ENCODE peak calls at places on chromosomes 3 and 15, in four cellular contexts. T, V, Z and K are unnamed samples.

GRCh38 chr3:186938716-186939115 is 8.4 kb downstream of the ST6GAL1 start:
- DNase-seq in Z (no peak), T (no peak), V (no peak), K (no peak)

GRCh38 chr15:60740787-60741354 is 261.9 kb upstream of the ICE2 start:
- DNase-seq in T (peak; percentile 17), Z (no peak), V (no peak), K (no peak)

GRCh38 chr3:66602237-66602636 is 101.4 kb upstream of the LRIG1 start:
- DNase-seq in V (no peak), Z (no peak), T (no peak), K (no peak)

GRCh38 chr15:93037341-93038063 is 51.5 kb downstream of the RGMA start:
- DNase-seq in T (no peak), Z (no peak), V (peak; percentile 58), K (no peak)

GRCh38 chr15:40029979-40030893 is 8.7 kb downstream of the SRP14 start:
- DNase-seq in T (no peak), Z (peak; percentile 38), V (no peak), K (no peak)

GRCh38 chr15:93837450-93837849 is 393.9 kb upstream of the MCTP2 start:
- DNase-seq in V (no peak), T (no peak), Z (no peak), K (no peak)

GRCh38 chr3:146092230-146092629 is 68.8 kb downstream of the PLOD2 start:
- DNase-seq in Z (no peak), V (no peak), T (no peak), K (no peak)

GRCh38 chr3:107249132-107249531 is 128.1 kb upstream of the CCDC54 start:
- DNase-seq in V (no peak), T (no peak), Z (no peak), K (no peak)

GRCh38 chr3:134312072-134312872 is 61.6 kb upstream of the RYK start:
- DNase-seq in Z (no peak), V (no peak), T (peak; percentile 37), K (no peak)

GRCh38 chr15:28026764-28027713 is 72.1 kb downstream of the OCA2 start:
- DNase-seq in V (no peak), T (no peak), Z (no peak), K (no peak)

GRCh38 chr3:58683001-58683845 is 16.6 kb upstream of the FAM3D start:
- DNase-seq in Z (peak; percentile 3), V (no peak), T (peak; percentile 75), K (no peak)

GRCh38 chr3:31448035-31448881 is 84.5 kb upstream of the STT3B start:
- DNase-seq in Z (peak; percentile 36), T (peak; percentile 83), V (no peak), K (no peak)

GRCh38 chr15:52788099-52788986 is 1.8 kb downstream of the ONECUT1 start:
- DNase-seq in V (no peak), T (no peak), Z (no peak), K (no peak)

GRCh38 chr15:99123706-99124451 is 19.0 kb downstream of the SYNM start:
- DNase-seq in T (no peak), Z (peak; percentile 67), V (peak; percentile 94), K (no peak)

GRCh38 chr3:98182196-98182595 is 15.7 kb downstream of the OR5H15 start:
- DNase-seq in Z (no peak), V (no peak), T (no peak), K (no peak)

GRCh38 chr15:66573348-66573718 is 7.5 kb upstream of the LCTL start:
- DNase-seq in Z (no peak), V (no peak), T (peak; percentile 18), K (no peak)

GRCh38 chr3:179729086-179729485 is 76.2 kb downstream of the USP13 start:
- DNase-seq in V (no peak), Z (no peak), T (no peak), K (no peak)

GRCh38 chr3:50592568-50592967 is 19.0 kb downstream of the CISH start:
- DNase-seq in T (no peak), Z (no peak), V (no peak), K (no peak)

GRCh38 chr3:29171583-29171990 is 109.3 kb upstream of the RBMS3 start:
- DNase-seq in V (no peak), Z (no peak), T (peak; percentile 37), K (peak; percentile 58)

GRCh38 chr3:66106788-66107187 is 68.1 kb upstream of the MAGI1 start:
- DNase-seq in V (no peak), Z (no peak), T (peak; percentile 55), K (no peak)